ENCODE peak calls at places on chromosome 15, in five cellular contexts. Y is astrocyte of the spinal cord, K is ovary, U is BJ, G is RWPE2. E is an unnamed sample.

GRCh38 chr15:56471440-56472069 is 6.6 kb upstream of the MNS1 start:
- DNase-seq in Y (no peak), K (no peak), U (no peak), G (no peak), E (no peak)

GRCh38 chr15:76840830-76841460 is 64.2 kb downstream of the SCAPER start:
- DNase-seq in Y (peak), K (no peak), U (peak), G (no peak), E (peak)

GRCh38 chr15:85443593-85444328 is 63.4 kb downstream of the AKAP13 start:
- DNase-seq in Y (peak), K (no peak), U (no peak), G (no peak), E (peak)

GRCh38 chr15:66042624-66043023 is 173.3 kb downstream of the RAB11A start:
- DNase-seq in Y (no peak), K (no peak), U (no peak), G (no peak), E (peak)

GRCh38 chr15:66415321-66415720 is 28.6 kb downstream of the MAP2K1 start:
- DNase-seq in Y (no peak), K (no peak), U (no peak), G (no peak), E (no peak)

GRCh38 chr15:80778964-80779657 is at the start of gene CEMIP:
- DNase-seq in Y (peak), K (peak), U (no peak), G (peak), E (peak)

GRCh38 chr15:70670680-70671079 is 92.7 kb downstream of the UACA start:
- DNase-seq in Y (peak), K (no peak), U (no peak), G (no peak), E (no peak)

GRCh38 chr15:70799667-70800450 is 36.5 kb upstream of the UACA start:
- DNase-seq in Y (peak), K (peak), U (peak), G (no peak), E (peak)

GRCh38 chr15:77904436-77904821 is 173.1 kb downstream of the TBC1D2B start:
- DNase-seq in Y (no peak), K (peak), U (no peak), G (peak), E (no peak)

GRCh38 chr15:99703603-99704443 is 29.4 kb downstream of the LYSMD4 start:
- DNase-seq in Y (peak), K (no peak), U (peak), G (no peak), E (peak)

GRCh38 chr15:97078556-97078955 is 748.1 kb downstream of the NR2F2 start:
- DNase-seq in Y (no peak), K (no peak), U (no peak), G (no peak), E (no peak)

GRCh38 chr15:100981086-100981485 is 61.9 kb downstream of the LRRK1 start:
- DNase-seq in Y (no peak), K (no peak), U (no peak), G (no peak), E (no peak)

GRCh38 chr15:50675524-50676144 is 11.0 kb downstream of the TRPM7 start:
- DNase-seq in Y (peak), K (no peak), U (no peak), G (no peak), E (peak)

GRCh38 chr15:25239471-25240345 is 199.1 kb downstream of the UBE3A start:
- DNase-seq in Y (no peak), K (peak), U (no peak), G (no peak), E (no peak)

GRCh38 chr15:29345549-29346525 is 76.2 kb upstream of the NSMCE3 start:
- DNase-seq in Y (no peak), K (no peak), U (no peak), G (no peak), E (no peak)

GRCh38 chr15:85116494-85116893 is 134.8 kb downstream of the PDE8A start:
- DNase-seq in Y (no peak), K (no peak), U (no peak), G (no peak), E (no peak)

GRCh38 chr15:77013786-77014136 is 18.8 kb downstream of the PSTPIP1 start:
- DNase-seq in Y (no peak), K (no peak), U (no peak), G (no peak), E (peak)

GRCh38 chr15:67137951-67138935 is 72.8 kb downstream of the SMAD3 start:
- DNase-seq in Y (peak), K (no peak), U (no peak), G (no peak), E (peak)

GRCh38 chr15:27681038-27681437 is 418.1 kb downstream of the OCA2 start:
- DNase-seq in Y (no peak), K (no peak), U (no peak), G (no peak), E (no peak)

GRCh38 chr15:92391640-92392039 is 2.0 kb upstream of the ST8SIA2 start:
- DNase-seq in Y (peak), K (no peak), U (no peak), G (no peak), E (peak)

GRCh38 chr15:58260911-58261267 is 122.7 kb downstream of the AQP9 start:
- DNase-seq in Y (no peak), K (no peak), U (no peak), G (no peak), E (peak)

GRCh38 chr15:92091155-92091734 is 237.7 kb downstream of the SLCO3A1 start:
- DNase-seq in Y (no peak), K (peak), U (no peak), G (no peak), E (peak)

GRCh38 chr15:56042031-56042430 is 48.6 kb upstream of the NEDD4 start:
- DNase-seq in Y (no peak), K (no peak), U (no peak), G (no peak), E (peak)

GRCh38 chr15:48547305-48547704 is 98.2 kb downstream of the FBN1 start:
- DNase-seq in Y (peak), K (no peak), U (no peak), G (no peak), E (no peak)

GRCh38 chr15:98807262-98807661 is 158.9 kb downstream of the IGF1R start:
- DNase-seq in Y (peak), K (no peak), U (peak), G (no peak), E (no peak)

GRCh38 chr15:93366387-93367100 is 277.5 kb upstream of the RGMA start:
- DNase-seq in Y (no peak), K (no peak), U (no peak), G (no peak), E (no peak)

GRCh38 chr15:80309769-80310384 is 57.9 kb upstream of the CTXND1 start:
- DNase-seq in Y (peak), K (no peak), U (no peak), G (no peak), E (peak)

GRCh38 chr15:65655026-65655425 is 33.3 kb downstream of the SLC24A1 start:
- DNase-seq in Y (peak), K (no peak), U (no peak), G (no peak), E (peak)

DNA sequence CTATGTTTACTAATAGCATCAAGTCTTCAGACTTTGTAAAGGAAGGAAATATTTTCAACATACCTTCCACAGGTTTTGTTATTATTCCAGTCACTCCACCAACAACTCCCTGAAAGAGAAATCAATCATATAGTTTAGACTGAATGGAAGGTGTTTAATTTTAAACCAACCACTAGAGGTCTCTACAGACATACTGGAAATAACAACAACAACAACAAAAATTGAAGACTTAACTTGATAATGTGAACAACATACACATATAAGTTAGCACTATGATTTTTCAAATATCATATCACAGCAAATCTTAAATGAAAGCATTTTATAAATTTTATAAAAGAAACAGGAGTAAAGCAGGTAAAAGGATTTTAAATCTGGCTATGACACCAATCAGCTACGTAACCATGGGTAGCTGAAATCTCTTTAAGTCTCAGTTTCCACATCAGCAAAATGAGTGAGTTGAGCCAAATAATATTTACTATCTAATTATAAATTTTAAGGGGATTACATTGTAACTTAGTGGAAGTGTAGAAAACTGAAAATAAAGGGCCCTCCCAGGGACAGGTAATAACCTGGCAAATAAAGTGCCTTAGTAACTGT is 188.2 kb downstream of the VPS13C start:
- DNase-seq in Y (peak), K (no peak), U (no peak), G (no peak), E (peak)
- TF ChIP-seq CTCF in Y (peak), K (no peak), U (peak), G (peak), E (peak)

DNA sequence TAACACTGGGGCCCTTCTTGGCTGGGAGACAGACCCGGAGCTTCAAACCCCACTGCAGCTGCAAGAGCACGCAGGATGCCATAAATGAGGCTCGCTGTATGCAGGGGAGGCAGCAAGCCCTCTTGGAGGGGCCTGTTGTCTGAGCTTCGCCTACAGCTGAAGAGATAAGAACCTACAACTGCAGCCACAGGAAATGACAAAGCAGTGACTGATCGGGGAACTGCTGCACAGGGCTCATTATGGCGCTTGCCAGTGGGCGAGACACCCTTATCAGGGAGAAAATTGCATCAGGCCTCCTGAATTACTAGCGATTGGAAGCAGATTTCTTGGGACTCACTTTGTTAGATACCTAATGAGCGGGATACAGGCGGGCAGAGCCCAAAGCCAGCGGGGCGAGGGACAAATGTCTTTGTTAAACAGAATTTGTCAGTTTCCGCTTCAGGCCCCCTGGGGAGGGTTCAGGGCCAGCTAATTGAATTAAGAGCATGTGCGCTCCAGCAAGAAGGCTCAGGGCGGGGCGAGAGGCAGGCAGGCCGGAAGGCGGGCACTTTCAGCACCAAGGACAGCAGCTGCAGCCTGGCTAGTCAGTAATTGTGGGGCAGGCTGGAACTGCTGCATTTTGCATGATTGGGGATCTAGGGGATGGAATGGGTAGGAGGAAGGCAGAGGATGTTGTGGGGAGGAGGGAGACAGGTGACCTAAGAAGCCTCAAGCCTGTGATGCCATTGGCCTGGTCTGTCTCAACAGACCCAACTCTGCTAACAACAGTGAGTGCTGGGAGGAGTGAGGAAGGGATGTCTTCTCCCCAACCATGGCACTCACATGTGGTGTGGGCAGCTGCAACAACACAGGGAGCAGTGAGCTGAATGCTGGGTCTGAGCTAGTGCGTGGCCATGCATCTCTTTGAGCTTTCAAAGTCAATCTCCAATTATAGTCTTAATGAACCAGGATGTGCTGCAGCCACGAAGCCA is 55.3 kb downstream of the CCDC33 start:
- DNase-seq in Y (peak), K (peak), U (no peak), G (peak), E (peak)
- H3K4me3 ChIP-seq in Y (no peak), K (no peak), U (no peak), G (no peak), E (no peak)

DNA sequence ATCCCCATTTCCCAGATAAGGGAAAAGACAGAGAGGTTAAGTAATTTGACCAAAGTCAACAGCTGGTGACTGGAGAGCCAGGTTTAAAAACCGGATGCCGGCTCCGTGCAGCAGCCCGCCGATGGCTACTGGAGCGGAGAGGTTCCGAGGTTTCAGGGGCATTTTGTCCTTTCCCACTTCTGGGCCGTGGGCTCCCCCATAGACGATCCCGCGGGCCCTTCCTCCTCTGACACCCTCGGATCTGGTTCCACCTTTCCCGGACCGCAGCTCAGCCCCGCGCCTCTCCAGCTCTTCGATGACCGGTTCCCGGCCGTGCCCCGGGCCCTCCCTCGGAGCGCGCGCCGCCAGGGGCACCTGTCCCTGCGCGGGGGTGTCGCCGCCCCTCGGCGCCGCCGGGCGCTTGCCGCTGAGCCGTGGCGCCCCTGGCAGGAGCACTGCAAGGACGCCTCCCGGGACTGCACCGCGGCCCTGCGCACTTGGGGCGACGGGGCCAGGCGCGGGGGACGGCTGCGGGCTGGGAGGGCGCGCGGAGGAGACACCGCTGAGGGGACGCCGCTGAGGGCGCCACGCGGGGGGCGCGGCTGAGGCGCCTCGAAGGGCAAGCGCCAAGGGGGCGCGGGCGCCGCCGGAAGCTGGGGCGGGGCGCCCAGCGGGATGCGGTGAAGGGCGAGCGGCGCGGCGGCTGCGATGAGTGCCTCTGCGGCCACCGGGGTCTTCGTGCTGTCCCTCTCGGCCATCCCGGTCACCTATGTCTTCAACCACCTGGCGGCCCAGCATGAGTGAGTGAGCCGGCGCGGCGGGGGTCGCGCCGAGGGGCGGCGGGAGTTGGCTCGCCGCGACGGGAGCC is at the start of gene TM6SF1:
- DNase-seq in Y (no peak), K (no peak), U (no peak), G (no peak), E (no peak)
- TF ChIP-seq CTCF in Y (no peak), K (no peak), U (no peak), G (peak), E (no peak)

DNA sequence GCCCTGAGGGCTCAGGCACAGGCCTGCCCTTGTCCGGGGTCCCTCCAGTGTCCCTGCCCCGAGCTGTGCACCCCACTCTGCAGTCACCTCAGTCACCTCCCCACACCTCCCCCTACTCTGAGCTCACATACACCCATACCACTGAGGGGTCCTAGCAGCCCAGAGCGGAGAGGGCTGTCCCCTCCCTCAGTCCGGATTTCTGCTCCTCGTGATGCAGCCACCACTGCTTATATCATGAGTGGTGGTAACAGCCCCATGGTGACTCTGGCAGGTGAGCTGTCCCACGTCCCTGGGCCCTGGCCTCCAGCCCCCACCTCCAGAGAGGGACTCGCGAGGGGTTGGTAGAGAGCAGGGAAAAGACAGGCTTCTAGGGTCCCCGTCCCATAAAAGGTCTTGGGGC is 8.0 kb downstream of the CSPG4 start:
- DNase-seq in Y (no peak), K (no peak), U (no peak), G (no peak), E (no peak)
- H3K4me3 ChIP-seq in Y (no peak), K (no peak), U (no peak), G (no peak), E (no peak)

GRCh38 chr15:68734352-68734751 is 86.3 kb downstream of the ANP32A start:
- DNase-seq in Y (no peak), K (no peak), U (no peak), G (no peak), E (no peak)
- TF ChIP-seq CTCF in Y (no peak), K (no peak), U (no peak), G (no peak), E (no peak)